ENCODE peak calls at places on chromosome 16, in four cellular contexts. H is K562, S is HCT116, V is HepG2. G is an unnamed sample.

GRCh38 chr16:81880816-81881215 is 101.7 kb downstream of the PLCG2 start:
- DNase-seq in H (no peak), V (no peak), S (no peak), G (no peak)

GRCh38 chr16:2842340-2843000 is 12.4 kb downstream of the ZG16B start:
- DNase-seq in V (no peak), S (peak), H (peak), G (no peak)

GRCh38 chr16:30439720-30440348 is 5.8 kb downstream of the SEPHS2 start:
- DNase-seq in V (no peak), S (no peak), H (no peak), G (no peak)

GRCh38 chr16:58222532-58223316 is 24.8 kb upstream of the CSNK2A2 start:
- DNase-seq in H (no peak), S (peak), V (peak), G (no peak)

GRCh38 chr16:53843084-53843483 is 139.1 kb downstream of the FTO start:
- DNase-seq in H (no peak), V (no peak), S (no peak), G (no peak)

GRCh38 chr16:1950047-1950446 is 4.4 kb downstream of the RPL3L start:
- DNase-seq in H (no peak), S (no peak), V (no peak), G (no peak)

GRCh38 chr16:26762596-26762995 is 304.1 kb upstream of the C16orf82 start:
- DNase-seq in S (no peak), V (no peak), H (no peak), G (no peak)

GRCh38 chr16:49281843-49282642 is 405 bp upstream of the CBLN1 start:
- DNase-seq in H (peak), V (no peak), S (no peak), G (no peak)

GRCh38 chr16:27112093-27112811 is 45.5 kb downstream of the C16orf82 start:
- DNase-seq in H (no peak), S (no peak), V (no peak), G (no peak)

GRCh38 chr16:14389359-14389758 is 240.7 kb downstream of the PARN start:
- DNase-seq in H (no peak), V (no peak), S (no peak), G (no peak)

GRCh38 chr16:69311533-69312388 is 611 bp downstream of the VPS4A start:
- DNase-seq in H (peak), V (peak), S (no peak), G (no peak)

GRCh38 chr16:56896244-56896643 is 31.2 kb downstream of the SLC12A3 start:
- DNase-seq in S (no peak), H (no peak), V (no peak), G (no peak)

GRCh38 chr16:56895813-56896212 is 30.8 kb downstream of the SLC12A3 start:
- DNase-seq in V (no peak), H (no peak), S (no peak), G (no peak)

GRCh38 chr16:56891685-56892084 is 26.7 kb downstream of the SLC12A3 start:
- DNase-seq in H (no peak), S (no peak), V (no peak), G (no peak)

GRCh38 chr16:56892705-56893104 is 27.7 kb downstream of the SLC12A3 start:
- DNase-seq in H (no peak), S (no peak), V (no peak), G (no peak)

GRCh38 chr16:56894331-56894917 is 29.4 kb downstream of the SLC12A3 start:
- DNase-seq in S (no peak), H (no peak), V (no peak), G (no peak)
- H3K4me3 ChIP-seq in S (no peak), H (no peak), V (no peak), G (no peak)

GRCh38 chr16:12009462-12009861 is 32.9 kb downstream of the SNX29 start:
- DNase-seq in H (no peak), V (no peak), S (no peak), G (no peak)
- TF ChIP-seq TCF7L2 in H (no peak), V (no peak), S (no peak), G (no peak)

GRCh38 chr16:72739577-72739976 is 308.4 kb downstream of the ZFHX3 start:
- DNase-seq in H (no peak), S (no peak), V (peak), G (no peak)

GRCh38 chr16:72743011-72743761 is 304.7 kb downstream of the ZFHX3 start:
- DNase-seq in H (no peak), V (no peak), S (no peak), G (no peak)

GRCh38 chr16:72744064-72744793 is 303.7 kb downstream of the ZFHX3 start:
- DNase-seq in S (no peak), V (no peak), H (no peak), G (no peak)

GRCh38 chr16:72736074-72736473 is 311.9 kb downstream of the ZFHX3 start:
- DNase-seq in H (no peak), S (no peak), V (no peak), G (no peak)

DNA sequence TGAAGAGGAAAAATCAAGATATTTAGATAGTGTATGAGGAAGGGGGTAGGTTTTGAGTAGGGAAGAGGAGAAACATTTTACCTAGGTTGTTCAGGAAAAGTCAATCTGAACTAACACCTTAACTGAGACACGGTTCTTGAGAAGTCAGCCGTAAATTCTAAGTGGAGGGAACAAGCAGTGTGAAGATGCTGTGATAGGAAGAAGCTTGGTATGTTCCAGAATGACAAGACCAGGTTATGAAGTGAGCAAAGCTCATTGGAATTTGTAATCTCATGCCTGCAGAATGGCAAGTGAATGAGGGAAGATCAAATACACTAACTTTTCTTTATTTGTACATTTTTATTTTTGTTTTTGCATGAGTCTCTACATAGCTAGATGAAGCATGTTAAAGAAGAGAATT is 307.6 kb downstream of the ZFHX3 start:
- DNase-seq in H (no peak), S (no peak), V (no peak), G (no peak)
- TF ChIP-seq SIN3A in H (no peak), S (no peak), V (no peak), G (no peak)

DNA sequence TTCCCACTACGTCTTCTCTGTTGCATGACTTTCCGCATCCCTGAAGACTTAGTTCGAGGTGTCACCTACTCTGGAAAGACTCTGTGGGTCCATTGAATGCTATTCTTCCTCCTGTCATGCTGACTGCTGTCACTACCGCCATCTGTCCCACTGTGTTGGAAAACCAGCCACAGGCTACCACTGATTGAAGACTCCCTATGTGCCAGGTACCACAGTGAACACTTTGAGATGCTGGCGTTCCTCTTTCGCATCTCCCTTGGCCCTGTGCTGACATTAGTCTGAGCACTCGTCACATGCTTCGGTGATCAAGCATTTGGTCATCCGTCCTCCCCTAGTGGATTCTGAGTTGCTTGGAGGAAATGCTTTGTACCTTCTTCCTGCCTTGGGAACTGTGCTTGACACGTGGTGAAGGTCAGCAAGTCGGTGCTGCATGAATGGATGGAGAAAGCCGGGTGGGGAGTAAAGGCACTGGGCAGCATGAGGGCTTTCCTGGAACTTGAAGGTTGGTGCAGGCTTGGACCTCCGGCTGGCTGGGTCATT is 260.0 kb downstream of the SNX29 start:
- DNase-seq in H (no peak), V (no peak), S (no peak), G (no peak)
- H3K4me3 ChIP-seq in H (no peak), V (no peak), S (no peak), G (no peak)

GRCh38 chr16:4882633-4883285 is 35.5 kb downstream of the UBN1 start:
- DNase-seq in V (no peak), S (peak), H (peak), G (peak)
- TF ChIP-seq TCF7L2 in V (no peak), S (peak), H (no peak), G (no peak)

GRCh38 chr16:740764-741505 is at the start of gene CIAO3:
- DNase-seq in V (peak), H (peak), S (peak), G (no peak)
- TF ChIP-seq SIN3A in V (peak), H (peak), S (peak), G (peak)

GRCh38 chr16:17359778-17360177 is 111.0 kb downstream of the XYLT1 start:
- DNase-seq in H (no peak), S (no peak), V (no peak), G (no peak)
- H3K4me3 ChIP-seq in H (no peak), S (no peak), V (no peak), G (no peak)

GRCh38 chr16:67459066-67459857 is 21.7 kb downstream of the ATP6V0D1 start:
- DNase-seq in H (no peak), V (peak), S (no peak), G (no peak)

GRCh38 chr16:67461600-67462278 is 19.2 kb downstream of the ATP6V0D1 start:
- DNase-seq in S (no peak), V (no peak), H (no peak), G (no peak)

GRCh38 chr16:67459858-67460144 is 21.2 kb downstream of the ATP6V0D1 start:
- DNase-seq in S (no peak), H (no peak), V (no peak), G (no peak)

GRCh38 chr16:67460961-67461360 is 20.0 kb downstream of the ATP6V0D1 start:
- DNase-seq in H (no peak), S (no peak), V (no peak), G (no peak)

DNA sequence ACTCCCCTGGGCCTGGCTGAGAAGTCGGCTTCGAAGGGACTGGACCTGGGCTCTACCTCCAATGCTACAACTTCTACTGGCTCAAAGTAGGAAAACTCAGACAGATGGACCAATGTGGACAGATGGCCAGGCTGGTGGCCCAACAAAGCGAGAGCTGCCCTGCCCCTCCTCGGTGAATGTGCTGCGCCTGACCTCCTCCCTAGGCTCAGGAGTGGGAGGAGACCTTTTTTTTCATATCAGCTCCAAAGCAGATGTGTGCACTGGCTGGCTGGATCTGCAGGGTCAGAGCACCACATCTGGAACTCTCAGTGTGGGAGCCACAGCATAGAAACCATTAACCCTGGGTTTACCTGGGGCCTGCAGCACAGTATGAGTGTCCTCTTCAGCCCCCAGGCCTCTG is 20.8 kb downstream of the ATP6V0D1 start:
- DNase-seq in S (no peak), H (peak), V (no peak), G (no peak)
- TF ChIP-seq TCF7L2 in S (no peak), H (no peak), V (no peak), G (no peak)

GRCh38 chr16:11498683-11499082 is 88.0 kb downstream of the LITAF start:
- DNase-seq in V (no peak), H (no peak), S (no peak), G (no peak)
- TF ChIP-seq SIN3A in V (no peak), H (no peak), S (no peak), G (no peak)

DNA sequence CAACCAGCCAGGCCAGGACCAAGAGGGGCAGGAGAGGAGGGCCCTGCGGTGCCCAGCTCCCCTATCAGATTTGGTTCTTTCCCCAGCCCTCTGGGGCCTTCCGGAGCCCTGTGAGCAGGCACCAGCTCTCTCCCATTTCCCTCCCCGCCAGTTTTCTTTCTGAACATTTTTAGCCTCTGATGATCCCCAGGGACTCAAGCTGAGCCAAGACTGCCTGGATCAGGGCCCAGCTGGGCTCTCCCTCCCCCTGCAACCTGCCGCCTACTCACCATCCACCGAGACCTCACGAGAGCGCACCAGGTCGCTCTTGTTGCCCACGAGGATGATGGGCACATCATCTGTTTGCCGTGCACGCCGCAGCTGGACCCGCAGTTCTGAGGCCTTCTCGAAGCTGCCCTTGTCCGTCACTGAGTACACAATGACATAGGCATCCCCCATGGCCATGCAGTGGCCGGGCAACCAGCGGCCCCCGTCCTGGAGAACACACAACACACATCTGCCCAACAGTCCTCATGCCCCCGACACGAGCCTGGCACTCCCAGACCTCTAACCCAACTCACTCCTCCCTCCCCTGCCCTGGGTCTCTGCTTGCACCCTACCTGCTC is 2.0 kb downstream of the RRAD start:
- DNase-seq in V (no peak), S (no peak), H (no peak), G (no peak)
- H3K4me3 ChIP-seq in V (no peak), S (no peak), H (no peak), G (no peak)